ENCODE peak calls at places on chromosomes 11 and 22, in five cellular contexts. T, V, N, B and G are unnamed samples.

GRCh38 chr11:14021738-14022137 is 59.2 kb downstream of the SPON1 start:
- DNase-seq in T (no peak), V (no peak), N (no peak), B (no peak), G (no peak)

GRCh38 chr22:47452184-47452583 is 689.7 kb downstream of the TBC1D22A start:
- DNase-seq in T (no peak), V (no peak), N (peak), B (no peak), G (no peak)

GRCh38 chr11:3745161-3745560 is 52.2 kb downstream of the NUP98 start:
- DNase-seq in T (no peak), V (no peak), N (peak), B (peak), G (no peak)

GRCh38 chr11:78008174-78008573 is 13.7 kb upstream of the INTS4 start:
- DNase-seq in T (no peak), V (no peak), N (no peak), B (no peak), G (no peak)

GRCh38 chr11:74312321-74312720 is 881 bp upstream of the P4HA3 start:
- DNase-seq in T (no peak), V (no peak), N (peak), B (no peak), G (peak)

GRCh38 chr11:66115638-66116410 is 45.8 kb downstream of the PACS1 start:
- DNase-seq in T (no peak), V (no peak), N (no peak), B (no peak), G (no peak)

GRCh38 chr11:32448232-32448631 is 12.9 kb upstream of the WT1 start:
- DNase-seq in T (no peak), V (no peak), N (peak), B (no peak), G (no peak)

GRCh38 chr11:78825531-78825930 is 250.9 kb upstream of the NARS2 start:
- DNase-seq in T (no peak), V (no peak), N (no peak), B (peak), G (no peak)

GRCh38 chr11:95338430-95338991 is 107.5 kb upstream of the SESN3 start:
- DNase-seq in T (peak), V (peak), N (no peak), B (peak), G (peak)

GRCh38 chr11:19345848-19346681 is 105.3 kb upstream of the E2F8 start:
- DNase-seq in T (no peak), V (peak), N (no peak), B (peak), G (peak)

GRCh38 chr11:95884364-95884763 is 39.5 kb downstream of the MTMR2 start:
- DNase-seq in T (no peak), V (no peak), N (peak), B (no peak), G (peak)

GRCh38 chr11:72968395-72968794 is 154.2 kb downstream of the ATG16L2 start:
- DNase-seq in T (no peak), V (no peak), N (no peak), B (no peak), G (no peak)

GRCh38 chr22:41904450-41905410 is 10.1 kb downstream of the SHISA8 start:
- DNase-seq in T (peak), V (no peak), N (no peak), B (no peak), G (no peak)

GRCh38 chr11:65261591-65262380 is at the start of gene POLA2:
- DNase-seq in T (peak), V (peak), N (peak), B (peak), G (peak)

GRCh38 chr22:48366591-48366990 is 1461.1 kb downstream of the BRD1 start:
- DNase-seq in T (no peak), V (no peak), N (no peak), B (no peak), G (no peak)

GRCh38 chr22:20324139-20324516 is 4.3 kb upstream of the DGCR6L start:
- DNase-seq in T (no peak), V (no peak), N (peak), B (no peak), G (no peak)

GRCh38 chr11:73428227-73428626 is 52.0 kb downstream of the RELT start:
- DNase-seq in T (no peak), V (no peak), N (no peak), B (no peak), G (no peak)

GRCh38 chr11:72625746-72626636 is 48.2 kb downstream of the PDE2A start:
- DNase-seq in T (no peak), V (no peak), N (no peak), B (peak), G (peak)

GRCh38 chr11:24754406-24754805 is 257.6 kb downstream of the LUZP2 start:
- DNase-seq in T (no peak), V (no peak), N (peak), B (no peak), G (no peak)

GRCh38 chr22:19641254-19641982 is 72.9 kb upstream of the SEPTIN5 start:
- DNase-seq in T (no peak), V (peak), N (peak), B (peak), G (no peak)

GRCh38 chr22:24401824-24402434 is 25.5 kb upstream of the ADORA2A start:
- DNase-seq in T (no peak), V (no peak), N (no peak), B (no peak), G (no peak)

GRCh38 chr11:118226781-118227180 is 2.0 kb upstream of the JAML start:
- DNase-seq in T (no peak), V (no peak), N (no peak), B (no peak), G (no peak)

GRCh38 chr22:43988116-43988817 is 33.0 kb downstream of the SAMM50 start:
- DNase-seq in T (no peak), V (no peak), N (no peak), B (no peak), G (no peak)

GRCh38 chr22:36360011-36360410 is 27.8 kb downstream of the MYH9 start:
- DNase-seq in T (peak), V (no peak), N (no peak), B (no peak), G (no peak)

GRCh38 chr22:25919452-25919851 is 177.5 kb downstream of the MYO18B start:
- DNase-seq in T (no peak), V (no peak), N (no peak), B (no peak), G (no peak)

GRCh38 chr11:86103808-86104207 is 34.9 kb upstream of the PICALM start:
- DNase-seq in T (no peak), V (no peak), N (peak), B (no peak), G (no peak)

GRCh38 chr11:69594481-69594880 is 46.5 kb upstream of the CCND1 start:
- DNase-seq in T (no peak), V (no peak), N (no peak), B (no peak), G (no peak)

GRCh38 chr11:66561178-66561974 is 7.0 kb downstream of the CTSF start:
- DNase-seq in T (no peak), V (no peak), N (no peak), B (no peak), G (no peak)

GRCh38 chr11:67288452-67289225 is 464 bp upstream of the ANKRD13D start:
- DNase-seq in T (peak), V (peak), N (peak), B (peak), G (peak)

GRCh38 chr22:45917146-45917545 is 59.8 kb downstream of the WNT7B start:
- DNase-seq in T (no peak), V (no peak), N (no peak), B (no peak), G (no peak)

GRCh38 chr22:37230673-37231405 is 13.2 kb downstream of the RAC2 start:
- DNase-seq in T (peak), V (no peak), N (no peak), B (no peak), G (peak)

DNA sequence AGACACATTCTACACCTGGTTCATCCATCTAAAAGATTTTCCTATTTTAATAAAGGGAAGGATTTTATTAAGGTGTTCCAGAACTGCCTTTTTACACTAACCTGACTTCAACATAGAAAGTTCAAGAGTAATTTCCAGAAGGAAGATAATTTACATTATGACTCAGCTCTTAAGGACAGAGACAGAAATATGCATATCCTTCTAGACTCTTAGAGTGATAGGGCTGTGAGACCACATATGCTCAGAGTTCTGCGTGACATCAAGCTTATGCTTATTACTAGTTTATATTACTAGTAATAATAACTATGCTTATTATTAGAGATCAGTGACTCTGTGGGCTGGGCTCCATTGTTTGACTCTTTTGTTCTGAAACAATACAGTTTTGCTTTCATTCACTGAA is 4.6 kb downstream of the PDGFD start:
- DNase-seq in T (no peak), V (no peak), N (peak), B (no peak), G (peak)
- H3K4me3 ChIP-seq in T (no peak), V (no peak), N (no peak), B (no peak), G (no peak)

GRCh38 chr11:7516488-7516887 is 2.7 kb downstream of the PPFIBP2 start:
- DNase-seq in T (no peak), V (no peak), N (no peak), B (no peak), G (no peak)

GRCh38 chr11:7513210-7514098 is at the start of gene PPFIBP2:
- DNase-seq in T (peak), V (peak), N (peak), B (peak), G (peak)

GRCh38 chr11:7515544-7515943 is 1.7 kb downstream of the PPFIBP2 start:
- DNase-seq in T (no peak), V (no peak), N (no peak), B (no peak), G (no peak)

GRCh38 chr11:7512525-7513209 is 1.1 kb upstream of the PPFIBP2 start:
- DNase-seq in T (peak), V (peak), N (no peak), B (peak), G (no peak)

GRCh38 chr11:7514099-7514725 is 413 bp downstream of the PPFIBP2 start:
- DNase-seq in T (peak), V (peak), N (no peak), B (peak), G (no peak)
- TF ChIP-seq CTCF in T (no peak), V (no peak), N (no peak), B (no peak), G (no peak)

GRCh38 chr11:119585038-119585666 is 143.8 kb downstream of the NECTIN1 start:
- DNase-seq in T (no peak), V (no peak), N (peak), B (peak), G (no peak)
- H3K4me3 ChIP-seq in T (no peak), V (peak), N (peak), B (peak), G (peak)

GRCh38 chr11:10415817-10416392 is 39.2 kb upstream of the AMPD3 start:
- DNase-seq in T (no peak), V (no peak), N (no peak), B (no peak), G (no peak)
- TF ChIP-seq CTCF in T (no peak), V (peak), N (no peak), B (no peak), G (no peak)

DNA sequence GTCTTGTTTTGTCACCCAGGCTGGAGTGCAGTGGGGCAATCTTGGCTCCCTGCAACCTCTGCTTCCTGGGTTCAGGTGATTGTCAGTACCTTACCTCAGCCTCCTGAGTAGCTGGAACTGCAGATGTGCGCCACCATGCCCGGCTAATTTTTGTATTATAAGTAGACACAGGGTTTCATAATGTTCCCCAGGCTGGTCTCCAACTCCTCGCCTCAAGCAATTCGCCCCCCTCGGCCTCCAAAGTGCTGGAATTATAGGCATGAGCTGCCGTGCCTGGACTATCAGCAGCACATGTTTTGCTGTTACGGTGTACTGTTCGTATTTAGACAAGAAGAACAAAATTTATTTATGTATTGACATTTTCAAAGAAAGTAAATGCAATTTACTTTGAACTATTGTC is 34.8 kb downstream of the RAB39A start:
- DNase-seq in T (no peak), V (no peak), N (no peak), B (no peak), G (no peak)
- H3K4me3 ChIP-seq in T (no peak), V (no peak), N (no peak), B (no peak), G (no peak)

GRCh38 chr11:120324932-120325810 is at the start of gene TLCD5:
- DNase-seq in T (peak), V (peak), N (peak), B (peak), G (peak)
- TF ChIP-seq CTCF in T (no peak), V (peak), N (peak), B (peak), G (peak)